ENCODE peak calls at places on chromosomes 12 and 14, in eight cellular contexts. One of them, this sample, is unnamed.

GRCh38 chr12:34405286-34406227 is 383.3 kb downstream of the ALG10 start:
- DNase-seq in psoas muscle: peak; percentile 36
- DNase-seq in Calu3: no peak
- DNase-seq in esophagus squamous epithelium: no peak
- DNase-seq in cardiac fibroblast: no peak
- DNase-seq in H9: peak; percentile 12
- DNase-seq in AG04450: no peak
- DNase-seq in A549: no peak
- DNase-seq in this sample: no peak

GRCh38 chr14:46405095-46405494 is 246.5 kb downstream of the RPL10L start:
- DNase-seq in A549: no peak
- DNase-seq in cardiac fibroblast: no peak
- DNase-seq in Calu3: no peak
- DNase-seq in AG04450: no peak
- DNase-seq in esophagus squamous epithelium: no peak
- DNase-seq in H9: no peak
- DNase-seq in psoas muscle: no peak
- DNase-seq in this sample: peak; percentile 7

GRCh38 chr14:57865450-57866198 is at the start of gene SLC35F4:
- DNase-seq in psoas muscle: peak; percentile 54
- DNase-seq in A549: no peak
- DNase-seq in Calu3: peak; percentile 27
- DNase-seq in esophagus squamous epithelium: no peak
- DNase-seq in cardiac fibroblast: no peak
- DNase-seq in AG04450: no peak
- DNase-seq in H9: peak; percentile 89
- DNase-seq in this sample: no peak

GRCh38 chr12:70652451-70652850 is 15.2 kb upstream of the PTPRB start:
- DNase-seq in Calu3: no peak
- DNase-seq in cardiac fibroblast: no peak
- DNase-seq in AG04450: no peak
- DNase-seq in A549: no peak
- DNase-seq in H9: no peak
- DNase-seq in psoas muscle: no peak
- DNase-seq in esophagus squamous epithelium: no peak
- DNase-seq in this sample: no peak

GRCh38 chr12:90922068-90922743 is 32.8 kb downstream of the CCER1 start:
- DNase-seq in AG04450: no peak
- DNase-seq in psoas muscle: no peak
- DNase-seq in cardiac fibroblast: peak; percentile 75
- DNase-seq in H9: no peak
- DNase-seq in Calu3: no peak
- DNase-seq in esophagus squamous epithelium: no peak
- DNase-seq in A549: no peak
- DNase-seq in this sample: peak; percentile 83

GRCh38 chr12:93805736-93806141 is 128.6 kb downstream of the CRADD start:
- DNase-seq in A549: no peak
- DNase-seq in Calu3: no peak
- DNase-seq in AG04450: no peak
- DNase-seq in cardiac fibroblast: peak; percentile 42
- DNase-seq in psoas muscle: no peak
- DNase-seq in esophagus squamous epithelium: no peak
- DNase-seq in H9: no peak
- DNase-seq in this sample: no peak

GRCh38 chr12:4044101-4044500 is 170.9 kb upstream of the PARP11 start:
- DNase-seq in esophagus squamous epithelium: no peak
- DNase-seq in H9: no peak
- DNase-seq in Calu3: no peak
- DNase-seq in psoas muscle: no peak
- DNase-seq in A549: no peak
- DNase-seq in AG04450: no peak
- DNase-seq in cardiac fibroblast: no peak
- DNase-seq in this sample: no peak

GRCh38 chr12:9605490-9605889 is 2.2 kb downstream of the KLRB1 start:
- DNase-seq in AG04450: no peak
- DNase-seq in H9: no peak
- DNase-seq in A549: no peak
- DNase-seq in esophagus squamous epithelium: no peak
- DNase-seq in Calu3: no peak
- DNase-seq in psoas muscle: no peak
- DNase-seq in cardiac fibroblast: no peak
- DNase-seq in this sample: no peak

GRCh38 chr14:73754911-73755360 is 40.8 kb upstream of the PNMA1 start:
- DNase-seq in esophagus squamous epithelium: no peak
- DNase-seq in H9: peak; percentile 28
- DNase-seq in AG04450: no peak
- DNase-seq in psoas muscle: no peak
- DNase-seq in cardiac fibroblast: peak; percentile 55
- DNase-seq in Calu3: no peak
- DNase-seq in A549: no peak
- DNase-seq in this sample: no peak

GRCh38 chr14:74403619-74404417 is 22.2 kb downstream of the SYNDIG1L start:
- DNase-seq in cardiac fibroblast: no peak
- DNase-seq in H9: no peak
- DNase-seq in esophagus squamous epithelium: no peak
- DNase-seq in Calu3: no peak
- DNase-seq in psoas muscle: no peak
- DNase-seq in A549: no peak
- DNase-seq in AG04450: no peak
- DNase-seq in this sample: no peak

GRCh38 chr12:52650520-52651081 is 1.4 kb downstream of the KRT2 start:
- DNase-seq in A549: no peak
- DNase-seq in cardiac fibroblast: no peak
- DNase-seq in psoas muscle: no peak
- DNase-seq in esophagus squamous epithelium: no peak
- DNase-seq in Calu3: no peak
- DNase-seq in H9: peak; percentile 28
- DNase-seq in AG04450: no peak
- DNase-seq in this sample: no peak

GRCh38 chr14:100882026-100882967 is 21.2 kb downstream of the RTL1 start:
- DNase-seq in A549: no peak
- DNase-seq in Calu3: no peak
- DNase-seq in H9: no peak
- DNase-seq in cardiac fibroblast: no peak
- DNase-seq in AG04450: no peak
- DNase-seq in esophagus squamous epithelium: no peak
- DNase-seq in psoas muscle: peak; percentile 25
- DNase-seq in this sample: no peak

GRCh38 chr12:7019043-7019569 is 830 bp upstream of the LPCAT3 start:
- DNase-seq in AG04450: no peak
- DNase-seq in H9: no peak
- DNase-seq in esophagus squamous epithelium: no peak
- DNase-seq in A549: no peak
- DNase-seq in Calu3: no peak
- DNase-seq in psoas muscle: no peak
- DNase-seq in cardiac fibroblast: no peak
- DNase-seq in this sample: no peak

GRCh38 chr14:67166450-67166853 is 22.8 kb upstream of the GARIN2 start:
- DNase-seq in psoas muscle: no peak
- DNase-seq in AG04450: peak; percentile 27
- DNase-seq in esophagus squamous epithelium: no peak
- DNase-seq in H9: no peak
- DNase-seq in A549: peak; percentile 64
- DNase-seq in cardiac fibroblast: peak; percentile 74
- DNase-seq in Calu3: peak; percentile 51
- DNase-seq in this sample: peak; percentile 40
- TF ChIP-seq CTCF in psoas muscle: peak; percentile 78
- TF ChIP-seq CTCF in AG04450: peak; percentile 89
- TF ChIP-seq CTCF in esophagus squamous epithelium: peak; percentile 72
- TF ChIP-seq CTCF in H9: peak; percentile 93
- TF ChIP-seq CTCF in A549: peak; percentile 96
- TF ChIP-seq CTCF in cardiac fibroblast: peak; percentile 78
- TF ChIP-seq CTCF in Calu3: peak; percentile 50
- TF ChIP-seq CTCF in this sample: peak; percentile 73

GRCh38 chr12:121917950-121918678 is at the start of gene CFAP251:
- DNase-seq in cardiac fibroblast: peak; percentile 65
- DNase-seq in H9: peak; percentile 98
- DNase-seq in AG04450: no peak
- DNase-seq in A549: no peak
- DNase-seq in esophagus squamous epithelium: peak; percentile 73
- DNase-seq in psoas muscle: peak; percentile 97
- DNase-seq in Calu3: peak; percentile 97
- DNase-seq in this sample: peak; percentile 71

GRCh38 chr12:121921106-121921505 is 2.7 kb downstream of the CFAP251 start:
- DNase-seq in cardiac fibroblast: no peak
- DNase-seq in psoas muscle: no peak
- DNase-seq in Calu3: no peak
- DNase-seq in A549: no peak
- DNase-seq in H9: no peak
- DNase-seq in AG04450: no peak
- DNase-seq in esophagus squamous epithelium: no peak
- DNase-seq in this sample: no peak

GRCh38 chr12:121915841-121916321 is 2.5 kb upstream of the CFAP251 start:
- DNase-seq in H9: no peak
- DNase-seq in psoas muscle: no peak
- DNase-seq in Calu3: no peak
- DNase-seq in cardiac fibroblast: peak; percentile 68
- DNase-seq in A549: no peak
- DNase-seq in esophagus squamous epithelium: no peak
- DNase-seq in AG04450: no peak
- DNase-seq in this sample: peak; percentile 73

GRCh38 chr12:121918679-121919038 is 267 bp downstream of the CFAP251 start:
- DNase-seq in Calu3: no peak
- DNase-seq in H9: no peak
- DNase-seq in cardiac fibroblast: no peak
- DNase-seq in psoas muscle: no peak
- DNase-seq in AG04450: no peak
- DNase-seq in esophagus squamous epithelium: no peak
- DNase-seq in A549: no peak
- DNase-seq in this sample: no peak

DNA sequence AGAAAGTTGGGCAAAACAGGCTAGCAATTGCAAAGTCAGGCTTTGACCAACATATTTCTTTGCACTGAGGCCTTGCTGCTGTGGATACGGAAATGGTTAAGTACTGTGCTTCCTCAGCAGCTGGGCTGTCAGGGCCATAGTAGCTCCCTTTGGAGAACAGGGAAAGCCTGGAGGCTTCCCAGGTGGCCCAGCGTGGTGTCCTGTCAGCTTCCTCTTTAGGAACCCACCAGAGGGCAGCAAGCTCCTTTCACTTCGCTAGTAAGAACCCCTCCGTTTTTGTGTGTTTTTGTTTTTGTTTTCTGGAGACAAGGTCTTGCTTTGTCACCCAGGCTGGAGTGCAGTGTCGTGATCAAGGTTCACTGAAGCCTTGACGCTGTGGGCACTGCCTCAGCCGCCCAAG is 1.7 kb upstream of the CFAP251 start:
- DNase-seq in cardiac fibroblast: peak; percentile 47
- DNase-seq in H9: peak; percentile 82
- DNase-seq in Calu3: peak; percentile 27
- DNase-seq in AG04450: no peak
- DNase-seq in A549: peak; percentile 62
- DNase-seq in esophagus squamous epithelium: no peak
- DNase-seq in psoas muscle: no peak
- DNase-seq in this sample: no peak
- TF ChIP-seq CTCF in cardiac fibroblast: peak; percentile 23
- TF ChIP-seq CTCF in H9: peak; percentile 67
- TF ChIP-seq CTCF in Calu3: no peak
- TF ChIP-seq CTCF in AG04450: peak; percentile 63
- TF ChIP-seq CTCF in A549: peak; percentile 29
- TF ChIP-seq CTCF in esophagus squamous epithelium: no peak
- TF ChIP-seq CTCF in psoas muscle: no peak
- TF ChIP-seq CTCF in this sample: peak; percentile 42

GRCh38 chr12:115946867-115947695 is 330.4 kb downstream of the MED13L start:
- DNase-seq in A549: no peak
- DNase-seq in cardiac fibroblast: peak; percentile 41
- DNase-seq in psoas muscle: no peak
- DNase-seq in H9: no peak
- DNase-seq in esophagus squamous epithelium: no peak
- DNase-seq in AG04450: no peak
- DNase-seq in Calu3: no peak
- DNase-seq in this sample: no peak
- TF ChIP-seq CTCF in A549: peak; percentile 79
- TF ChIP-seq CTCF in cardiac fibroblast: peak; percentile 70
- TF ChIP-seq CTCF in psoas muscle: peak; percentile 22
- TF ChIP-seq CTCF in H9: peak; percentile 75
- TF ChIP-seq CTCF in esophagus squamous epithelium: no peak
- TF ChIP-seq CTCF in AG04450: peak; percentile 64
- TF ChIP-seq CTCF in Calu3: no peak
- TF ChIP-seq CTCF in this sample: peak; percentile 16

GRCh38 chr12:49367381-49368239 is at the start of gene SPATS2:
- DNase-seq in Calu3: no peak
- DNase-seq in H9: peak; percentile 99
- DNase-seq in esophagus squamous epithelium: peak; percentile 59
- DNase-seq in psoas muscle: peak; percentile 96
- DNase-seq in cardiac fibroblast: peak; percentile 46
- DNase-seq in A549: peak; percentile 26
- DNase-seq in AG04450: no peak
- DNase-seq in this sample: peak; percentile 31

GRCh38 chr12:49366652-49367380 is 446 bp upstream of the SPATS2 start:
- DNase-seq in H9: peak; percentile 91
- DNase-seq in AG04450: peak; percentile 83
- DNase-seq in A549: peak; percentile 97
- DNase-seq in psoas muscle: peak; percentile 95
- DNase-seq in esophagus squamous epithelium: no peak
- DNase-seq in Calu3: peak; percentile 91
- DNase-seq in cardiac fibroblast: peak; percentile 94
- DNase-seq in this sample: peak; percentile 82

GRCh38 chr12:49362077-49362476 is 5.2 kb upstream of the SPATS2 start:
- DNase-seq in H9: no peak
- DNase-seq in Calu3: no peak
- DNase-seq in AG04450: no peak
- DNase-seq in psoas muscle: no peak
- DNase-seq in cardiac fibroblast: no peak
- DNase-seq in esophagus squamous epithelium: no peak
- DNase-seq in A549: no peak
- DNase-seq in this sample: no peak

GRCh38 chr12:49365542-49365941 is 1.7 kb upstream of the SPATS2 start:
- DNase-seq in H9: no peak
- DNase-seq in esophagus squamous epithelium: no peak
- DNase-seq in Calu3: no peak
- DNase-seq in psoas muscle: no peak
- DNase-seq in AG04450: no peak
- DNase-seq in A549: no peak
- DNase-seq in cardiac fibroblast: peak; percentile 85
- DNase-seq in this sample: peak; percentile 83

DNA sequence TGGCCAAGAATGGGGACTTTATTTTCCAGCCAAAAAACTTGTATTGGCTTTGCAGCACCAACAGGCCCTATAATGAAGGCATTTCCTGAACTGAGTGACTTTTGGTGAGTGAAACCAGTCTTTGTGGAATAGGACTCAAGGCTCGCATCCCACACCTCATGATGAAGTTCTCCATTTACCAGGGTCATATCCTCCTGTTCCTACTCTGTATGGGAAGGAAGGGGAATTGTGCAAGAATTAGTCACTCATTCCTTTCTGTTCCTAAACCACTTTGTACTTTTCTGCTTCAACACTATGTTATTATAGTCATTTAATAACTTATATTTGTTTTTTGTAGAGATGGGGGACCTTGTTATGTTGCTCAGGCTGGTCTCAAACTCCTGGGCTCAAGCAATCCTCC is 2.3 kb upstream of the SPATS2 start:
- DNase-seq in cardiac fibroblast: peak; percentile 91
- DNase-seq in esophagus squamous epithelium: no peak
- DNase-seq in Calu3: no peak
- DNase-seq in AG04450: no peak
- DNase-seq in H9: no peak
- DNase-seq in psoas muscle: no peak
- DNase-seq in A549: no peak
- DNase-seq in this sample: peak; percentile 89
- TF ChIP-seq CTCF in cardiac fibroblast: no peak
- TF ChIP-seq CTCF in esophagus squamous epithelium: no peak
- TF ChIP-seq CTCF in Calu3: no peak
- TF ChIP-seq CTCF in AG04450: no peak
- TF ChIP-seq CTCF in H9: no peak
- TF ChIP-seq CTCF in psoas muscle: no peak
- TF ChIP-seq CTCF in A549: no peak
- TF ChIP-seq CTCF in this sample: no peak

This sample was measured in bronchial epithelial cell.